ENCODE peak calls at places on chromosome 2, in seven cellular contexts. V is progenitor cell of endocrine pancreas; C is adipocyte; Y is colonic mucosa; X is transverse colon; G is SW 1271; A is effector memory CD8-positive, alpha-beta T cell. O is an unnamed sample.
A peak's percentile ranks its signal among the peaks of the same experiment; 100 is the strongest.

GRCh38 chr2:60706021-60706420 is 50.0 kb upstream of the PAPOLG start:
- DNase-seq in X (no peak), G (no peak), A (no peak), C (peak; percentile 50), Y (no peak), V (no peak), O (peak; percentile 11)

GRCh38 chr2:9191044-9191481 is 15.5 kb upstream of the ASAP2 start:
- DNase-seq in C (peak; percentile 95), X (peak; percentile 53), G (no peak), A (no peak), V (no peak), Y (no peak), O (no peak)

GRCh38 chr2:54083440-54083839 is 32.0 kb upstream of the ACYP2 start:
- DNase-seq in X (no peak), Y (no peak), G (no peak), C (no peak), A (no peak), V (no peak), O (no peak)

GRCh38 chr2:128423788-128424165 is 105.1 kb upstream of the HS6ST1 start:
- DNase-seq in X (peak; percentile 2), Y (no peak), C (no peak), G (no peak), A (no peak), V (no peak), O (no peak)

GRCh38 chr2:225122582-225123486 is 80.6 kb upstream of the DOCK10 start:
- DNase-seq in X (no peak), A (peak; percentile 22), V (no peak), C (peak; percentile 67), Y (peak; percentile 25), G (no peak), O (no peak)

GRCh38 chr2:219638948-219639341 is 11.5 kb downstream of the SLC4A3 start:
- DNase-seq in G (no peak), V (no peak), A (no peak), X (no peak), C (no peak), Y (no peak), O (no peak)

GRCh38 chr2:155748126-155748525 is 584.4 kb downstream of the NR4A2 start:
- DNase-seq in Y (no peak), V (no peak), C (no peak), G (no peak), X (no peak), A (no peak), O (no peak)

GRCh38 chr2:191012845-191013616 is 940 bp downstream of the STAT1 start:
- DNase-seq in Y (no peak), C (peak; percentile 70), A (peak; percentile 15), V (no peak), X (no peak), G (no peak), O (no peak)

GRCh38 chr2:191319181-191319580 is 74.0 kb downstream of the MYO1B start:
- DNase-seq in C (peak; percentile 67), V (no peak), Y (no peak), A (no peak), G (no peak), X (no peak), O (no peak)

GRCh38 chr2:157172866-157173578 is 84.5 kb upstream of the GALNT5 start:
- DNase-seq in Y (no peak), X (no peak), G (no peak), A (no peak), C (peak; percentile 65), V (no peak), O (no peak)

GRCh38 chr2:223109341-223109740 is 57.4 kb downstream of the KCNE4 start:
- DNase-seq in X (no peak), Y (no peak), A (no peak), C (peak; percentile 69), V (no peak), G (no peak), O (no peak)

GRCh38 chr2:237581751-237582746 is 8.5 kb downstream of the RAB17 start:
- DNase-seq in V (no peak), X (peak; percentile 19), Y (no peak), G (peak; percentile 53), A (peak; percentile 9), C (peak; percentile 75), O (no peak)

GRCh38 chr2:200944467-200945394 is 18.7 kb downstream of the ORC2 start:
- DNase-seq in X (peak; percentile 60), G (peak; percentile 76), V (no peak), Y (peak; percentile 55), C (peak; percentile 79), A (no peak), O (peak; percentile 65)

GRCh38 chr2:8149011-8149410 is 532.8 kb upstream of the ID2 start:
- DNase-seq in A (no peak), V (no peak), Y (no peak), C (no peak), X (no peak), G (no peak), O (no peak)

GRCh38 chr2:74856599-74856998 is 22.7 kb downstream of the HK2 start:
- DNase-seq in A (no peak), X (no peak), C (no peak), Y (no peak), G (no peak), V (no peak), O (no peak)

GRCh38 chr2:84901593-84902120 is 3.8 kb upstream of the TMSB10 start:
- DNase-seq in G (no peak), X (no peak), Y (peak; percentile 11), C (no peak), A (no peak), V (no peak), O (no peak)

GRCh38 chr2:218031771-218032257 is 29.0 kb upstream of the TNS1 start:
- DNase-seq in X (no peak), G (no peak), Y (no peak), A (no peak), C (no peak), V (no peak), O (no peak)

GRCh38 chr2:236166781-236167296 is 1.3 kb downstream of the GBX2 start:
- DNase-seq in V (no peak), X (no peak), G (peak; percentile 26), A (no peak), C (no peak), Y (no peak), O (no peak)

GRCh38 chr2:111194835-111195621 is 74.3 kb downstream of the BCL2L11 start:
- DNase-seq in X (peak; percentile 52), C (no peak), A (no peak), Y (no peak), V (no peak), G (no peak), O (no peak)

GRCh38 chr2:120540719-120541552 is 194.7 kb upstream of the GLI2 start:
- DNase-seq in X (no peak), A (no peak), G (no peak), V (no peak), Y (no peak), C (no peak), O (no peak)

GRCh38 chr2:112623913-112624777 is 21.6 kb upstream of the SLC20A1 start:
- DNase-seq in V (no peak), X (peak; percentile 70), Y (peak; percentile 80), G (peak; percentile 90), C (peak; percentile 76), A (peak; percentile 58), O (peak; percentile 90)

GRCh38 chr2:143083636-143084035 is 45.6 kb upstream of the ARHGAP15 start:
- DNase-seq in A (no peak), Y (no peak), X (no peak), V (no peak), C (peak; percentile 80), G (peak; percentile 53), O (no peak)

GRCh38 chr2:131031875-131032274 is 61.4 kb downstream of the FAM168B start:
- DNase-seq in X (no peak), V (no peak), Y (no peak), A (no peak), C (no peak), G (no peak), O (no peak)

GRCh38 chr2:57515366-57515765 is 531.2 kb upstream of the VRK2 start:
- DNase-seq in X (no peak), Y (no peak), G (no peak), C (no peak), A (no peak), V (no peak), O (no peak)

GRCh38 chr2:224261316-224261715 is 140.6 kb downstream of the FAM124B start:
- DNase-seq in Y (no peak), C (no peak), X (no peak), G (no peak), V (no peak), A (no peak), O (no peak)

GRCh38 chr2:71865391-71865965 is 282.2 kb downstream of the CYP26B1 start:
- DNase-seq in X (no peak), V (no peak), G (no peak), Y (no peak), C (no peak), A (no peak), O (no peak)

GRCh38 chr2:174487536-174488162 is 820 bp upstream of the GPR155 start:
- DNase-seq in A (no peak), V (no peak), Y (no peak), X (no peak), C (peak; percentile 24), G (no peak), O (no peak)

GRCh38 chr2:1766400-1766799 is 22.1 kb upstream of the PXDN start:
- DNase-seq in A (no peak), V (no peak), Y (no peak), C (no peak), G (no peak), X (no peak), O (no peak)